ENCODE peak calls at places on chromosomes 4 and X, in eight cellular contexts. One of them, this sample, is unnamed.

GRCh38 chr4:39686997-39687396 is 10.9 kb upstream of the UBE2K start:
- DNase-seq in activated T-cell treated with anti-CD3 and anti-CD28 coated beads for 1 hour: no peak
- DNase-seq in NT2/D1: no peak
- DNase-seq in Daoy: no peak
- DNase-seq in IMR-90: no peak
- DNase-seq in HT1080: no peak
- DNase-seq in cardiac fibroblast: no peak
- DNase-seq in stimulated activated CD8-positive, alpha-beta memory T cell treated with anti-CD3 and anti-CD28 coated beads, Interleukin-15, amount 100 ng/mL, for 24 hours: no peak
- DNase-seq in this sample: no peak

GRCh38 chr4:182880387-182881356 is 36.5 kb downstream of the DCTD start:
- DNase-seq in activated T-cell treated with anti-CD3 and anti-CD28 coated beads for 1 hour: no peak
- DNase-seq in NT2/D1: no peak
- DNase-seq in Daoy: peak; percentile 31
- DNase-seq in IMR-90: peak; percentile 11
- DNase-seq in HT1080: no peak
- DNase-seq in cardiac fibroblast: peak; percentile 15
- DNase-seq in stimulated activated CD8-positive, alpha-beta memory T cell treated with anti-CD3 and anti-CD28 coated beads, Interleukin-15, amount 100 ng/mL, for 24 hours: no peak
- DNase-seq in this sample: peak; percentile 41

GRCh38 chr4:78654809-78655208 is 103.2 kb downstream of the ANXA3 start:
- DNase-seq in activated T-cell treated with anti-CD3 and anti-CD28 coated beads for 1 hour: no peak
- DNase-seq in NT2/D1: no peak
- DNase-seq in Daoy: no peak
- DNase-seq in IMR-90: peak; percentile 58
- DNase-seq in HT1080: no peak
- DNase-seq in cardiac fibroblast: no peak
- DNase-seq in stimulated activated CD8-positive, alpha-beta memory T cell treated with anti-CD3 and anti-CD28 coated beads, Interleukin-15, amount 100 ng/mL, for 24 hours: no peak
- DNase-seq in this sample: no peak

GRCh38 chr4:53574528-53574927 is 16.8 kb downstream of the LNX1 start:
- DNase-seq in activated T-cell treated with anti-CD3 and anti-CD28 coated beads for 1 hour: no peak
- DNase-seq in NT2/D1: no peak
- DNase-seq in Daoy: no peak
- DNase-seq in IMR-90: no peak
- DNase-seq in HT1080: no peak
- DNase-seq in cardiac fibroblast: no peak
- DNase-seq in stimulated activated CD8-positive, alpha-beta memory T cell treated with anti-CD3 and anti-CD28 coated beads, Interleukin-15, amount 100 ng/mL, for 24 hours: no peak
- DNase-seq in this sample: no peak

GRCh38 chrX:133444952-133445831 is 29.9 kb upstream of the GPC4 start:
- DNase-seq in activated T-cell treated with anti-CD3 and anti-CD28 coated beads for 1 hour: no peak
- DNase-seq in NT2/D1: no peak
- DNase-seq in Daoy: peak; percentile 46
- DNase-seq in IMR-90: no peak
- DNase-seq in HT1080: peak; percentile 32
- DNase-seq in cardiac fibroblast: no peak
- DNase-seq in stimulated activated CD8-positive, alpha-beta memory T cell treated with anti-CD3 and anti-CD28 coated beads, Interleukin-15, amount 100 ng/mL, for 24 hours: no peak
- DNase-seq in this sample: no peak

GRCh38 chr4:187209921-187210613 is 486.4 kb upstream of the FAT1 start:
- DNase-seq in activated T-cell treated with anti-CD3 and anti-CD28 coated beads for 1 hour: no peak
- DNase-seq in NT2/D1: no peak
- DNase-seq in Daoy: peak; percentile 55
- DNase-seq in IMR-90: peak; percentile 88
- DNase-seq in HT1080: peak; percentile 25
- DNase-seq in cardiac fibroblast: peak; percentile 49
- DNase-seq in stimulated activated CD8-positive, alpha-beta memory T cell treated with anti-CD3 and anti-CD28 coated beads, Interleukin-15, amount 100 ng/mL, for 24 hours: no peak
- DNase-seq in this sample: no peak

GRCh38 chrX:24657671-24658410 is 10.7 kb upstream of the PCYT1B start:
- DNase-seq in activated T-cell treated with anti-CD3 and anti-CD28 coated beads for 1 hour: no peak
- DNase-seq in NT2/D1: no peak
- DNase-seq in Daoy: no peak
- DNase-seq in IMR-90: no peak
- DNase-seq in HT1080: no peak
- DNase-seq in cardiac fibroblast: no peak
- DNase-seq in stimulated activated CD8-positive, alpha-beta memory T cell treated with anti-CD3 and anti-CD28 coated beads, Interleukin-15, amount 100 ng/mL, for 24 hours: no peak
- DNase-seq in this sample: no peak

GRCh38 chr4:132646186-132646585 is 502.9 kb upstream of the PCDH10 start:
- DNase-seq in activated T-cell treated with anti-CD3 and anti-CD28 coated beads for 1 hour: no peak
- DNase-seq in NT2/D1: no peak
- DNase-seq in Daoy: peak; percentile 0
- DNase-seq in IMR-90: no peak
- DNase-seq in HT1080: peak; percentile 40
- DNase-seq in cardiac fibroblast: no peak
- DNase-seq in stimulated activated CD8-positive, alpha-beta memory T cell treated with anti-CD3 and anti-CD28 coated beads, Interleukin-15, amount 100 ng/mL, for 24 hours: no peak
- DNase-seq in this sample: no peak

GRCh38 chr4:79682801-79683217 is 274.8 kb upstream of the GK2 start:
- DNase-seq in activated T-cell treated with anti-CD3 and anti-CD28 coated beads for 1 hour: no peak
- DNase-seq in NT2/D1: no peak
- DNase-seq in Daoy: peak; percentile 21
- DNase-seq in IMR-90: peak; percentile 53
- DNase-seq in HT1080: no peak
- DNase-seq in cardiac fibroblast: no peak
- DNase-seq in stimulated activated CD8-positive, alpha-beta memory T cell treated with anti-CD3 and anti-CD28 coated beads, Interleukin-15, amount 100 ng/mL, for 24 hours: no peak
- DNase-seq in this sample: peak; percentile 25

GRCh38 chrX:130171446-130172126 is at the start of gene RAB33A:
- DNase-seq in activated T-cell treated with anti-CD3 and anti-CD28 coated beads for 1 hour: peak; percentile 27
- DNase-seq in NT2/D1: no peak
- DNase-seq in Daoy: peak; percentile 15
- DNase-seq in IMR-90: no peak
- DNase-seq in HT1080: no peak
- DNase-seq in cardiac fibroblast: no peak
- DNase-seq in stimulated activated CD8-positive, alpha-beta memory T cell treated with anti-CD3 and anti-CD28 coated beads, Interleukin-15, amount 100 ng/mL, for 24 hours: no peak
- DNase-seq in this sample: peak; percentile 21

GRCh38 chr4:7414046-7414445 is 20.7 kb downstream of the PSAPL1 start:
- DNase-seq in activated T-cell treated with anti-CD3 and anti-CD28 coated beads for 1 hour: no peak
- DNase-seq in NT2/D1: no peak
- DNase-seq in Daoy: no peak
- DNase-seq in IMR-90: no peak
- DNase-seq in HT1080: no peak
- DNase-seq in cardiac fibroblast: no peak
- DNase-seq in stimulated activated CD8-positive, alpha-beta memory T cell treated with anti-CD3 and anti-CD28 coated beads, Interleukin-15, amount 100 ng/mL, for 24 hours: no peak
- DNase-seq in this sample: no peak

GRCh38 chr4:71472946-71473345 is 134.1 kb downstream of the SLC4A4 start:
- DNase-seq in activated T-cell treated with anti-CD3 and anti-CD28 coated beads for 1 hour: no peak
- DNase-seq in NT2/D1: no peak
- DNase-seq in Daoy: peak; percentile 10
- DNase-seq in IMR-90: peak; percentile 89
- DNase-seq in HT1080: peak; percentile 81
- DNase-seq in cardiac fibroblast: peak; percentile 83
- DNase-seq in stimulated activated CD8-positive, alpha-beta memory T cell treated with anti-CD3 and anti-CD28 coated beads, Interleukin-15, amount 100 ng/mL, for 24 hours: no peak
- DNase-seq in this sample: no peak